ENCODE peak calls at places on chromosomes 12 and 14, in seven cellular contexts. W is fibroblast of lung, A is GM23248, E is SK-N-SH, B is IMR-90, P is HCT116, Z is PC-9. Y is an unnamed sample.

GRCh38 chr12:39499296-39499695 is 56.4 kb upstream of the KIF21A start:
- DNase-seq in W (no peak), A (no peak), E (no peak), B (no peak), P (no peak), Z (no peak), Y (no peak)

GRCh38 chr14:39219075-39219499 is 14.6 kb upstream of the MIA2 start:
- DNase-seq in W (no peak), A (peak; percentile 54), E (no peak), B (peak; percentile 2), P (peak; percentile 32), Z (peak; percentile 41), Y (no peak)

GRCh38 chr12:128798543-128799341 is 25.0 kb downstream of the SLC15A4 start:
- DNase-seq in W (no peak), A (no peak), E (no peak), B (no peak), P (no peak), Z (no peak), Y (no peak)

GRCh38 chr14:98446508-98446907 is 825.5 kb downstream of the BCL11B start:
- DNase-seq in W (no peak), A (no peak), E (no peak), B (no peak), P (no peak), Z (no peak), Y (no peak)

GRCh38 chr14:99821519-99822165 is 28.4 kb downstream of the EML1 start:
- DNase-seq in W (peak; percentile 79), A (peak; percentile 51), E (peak; percentile 41), B (peak; percentile 85), P (no peak), Z (peak; percentile 80), Y (peak; percentile 29)

GRCh38 chr12:97716356-97716755 is 253.8 kb downstream of the RMST start:
- DNase-seq in W (peak; percentile 8), A (no peak), E (peak; percentile 32), B (no peak), P (no peak), Z (no peak), Y (no peak)

GRCh38 chr12:99605-100004 is 33.0 kb downstream of the IQSEC3 start:
- DNase-seq in W (peak; percentile 21), A (peak; percentile 46), E (no peak), B (peak; percentile 50), P (no peak), Z (no peak), Y (no peak)

GRCh38 chr12:46005151-46005797 is 14.9 kb upstream of the SCAF11 start:
- DNase-seq in W (peak; percentile 55), A (peak; percentile 43), E (peak; percentile 14), B (peak; percentile 34), P (no peak), Z (no peak), Y (no peak)

GRCh38 chr14:102071283-102071998 is 15.4 kb downstream of the HSP90AA1 start:
- DNase-seq in W (peak; percentile 56), A (peak; percentile 57), E (no peak), B (peak; percentile 81), P (peak; percentile 94), Z (peak; percentile 100), Y (no peak)

GRCh38 chr14:103294091-103294490 is 39.9 kb upstream of the EIF5 start:
- DNase-seq in W (no peak), A (no peak), E (peak; percentile 12), B (no peak), P (no peak), Z (no peak), Y (no peak)

GRCh38 chr14:81435578-81436295 is 35.6 kb upstream of the STON2 start:
- DNase-seq in W (peak; percentile 23), A (peak; percentile 50), E (peak; percentile 85), B (peak; percentile 2), P (no peak), Z (peak; percentile 40), Y (no peak)
- H3K4me2 ChIP-seq in W (peak overlapping the region; percentile 81), A (no peak overlapping the region), E (peak overlapping the region; percentile 37), B (peak overlapping the region; percentile 81), P (peak overlapping the region; percentile 97), Z (peak overlapping the region; percentile 86), Y (no peak overlapping the region)

GRCh38 chr12:76195920-76196319 is 111.4 kb upstream of the NAP1L1 start:
- DNase-seq in W (no peak), A (no peak), E (no peak), B (no peak), P (no peak), Z (no peak), Y (no peak)

GRCh38 chr12:76198839-76199238 is 114.4 kb upstream of the NAP1L1 start:
- DNase-seq in W (no peak), A (no peak), E (no peak), B (no peak), P (no peak), Z (no peak), Y (no peak)

GRCh38 chr12:76194724-76195123 is 110.2 kb upstream of the NAP1L1 start:
- DNase-seq in W (no peak), A (no peak), E (no peak), B (no peak), P (no peak), Z (no peak), Y (no peak)

GRCh38 chr12:76199808-76200207 is 115.3 kb upstream of the NAP1L1 start:
- DNase-seq in W (peak; percentile 95), A (peak; percentile 30), E (no peak), B (peak; percentile 89), P (no peak), Z (no peak), Y (no peak)

GRCh38 chr12:76197283-76197682 is 112.8 kb upstream of the NAP1L1 start:
- DNase-seq in W (no peak), A (no peak), E (no peak), B (no peak), P (no peak), Z (no peak), Y (no peak)
- H2AFZ ChIP-seq in W (no peak overlapping the region), A (no peak overlapping the region), E (no peak overlapping the region), B (no peak overlapping the region), P (no peak overlapping the region), Z (peak overlapping the region; percentile 10), Y (no peak overlapping the region)

GRCh38 chr14:90814806-90815566 is 1.2 kb downstream of the TTC7B start:
- DNase-seq in W (no peak), A (no peak), E (no peak), B (no peak), P (no peak), Z (no peak), Y (no peak)
- H3K4me2 ChIP-seq in W (peak overlapping the region; percentile 96), A (peak overlapping the region; percentile 85), E (peak overlapping the region; percentile 98), B (peak overlapping the region; percentile 88), P (peak overlapping the region; percentile 96), Z (peak overlapping the region; percentile 36), Y (peak overlapping the region; percentile 59)

DNA sequence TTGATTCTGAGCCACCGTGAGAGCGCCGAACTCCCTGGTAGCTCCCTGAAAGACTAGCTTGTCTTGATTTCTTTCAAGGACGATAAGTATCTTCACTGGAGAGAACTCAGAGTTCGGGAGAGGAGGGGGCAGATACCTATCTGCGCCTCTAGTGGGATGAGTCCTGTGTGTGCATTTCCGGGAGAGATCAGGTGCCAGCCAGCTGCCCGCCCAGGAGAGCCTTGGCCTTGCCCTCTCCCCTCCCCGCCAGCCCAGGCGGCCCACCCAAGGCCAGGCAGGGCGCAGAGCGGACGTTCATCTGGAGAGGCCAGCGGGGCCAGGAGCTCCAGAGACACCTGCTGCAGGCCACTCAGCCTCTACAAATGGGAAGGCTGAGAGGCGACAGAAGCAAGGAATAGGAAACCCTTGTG is 1.0 kb downstream of the CD9 start:
- DNase-seq in W (no peak), A (no peak), E (peak; percentile 59), B (no peak), P (no peak), Z (peak; percentile 76), Y (no peak)
- H2AFZ ChIP-seq in W (no peak overlapping the region), A (peak overlapping the region; percentile 81), E (peak overlapping the region; percentile 91), B (peak overlapping the region; percentile 89), P (no peak overlapping the region), Z (peak overlapping the region; percentile 52), Y (no peak overlapping the region)

GRCh38 chr14:37436519-37436918 is 158.5 kb downstream of the FOXA1 start:
- DNase-seq in W (no peak), A (no peak), E (no peak), B (no peak), P (no peak), Z (no peak), Y (no peak)
- H3K4me2 ChIP-seq in W (no peak overlapping the region), A (no peak overlapping the region), E (no peak overlapping the region), B (no peak overlapping the region), P (no peak overlapping the region), Z (no peak overlapping the region), Y (no peak overlapping the region)

GRCh38 chr12:95554532-95555071 is 3.3 kb upstream of the USP44 start:
- DNase-seq in W (no peak), A (no peak), E (no peak), B (no peak), P (no peak), Z (no peak), Y (peak; percentile 69)
- H2AFZ ChIP-seq in W (no peak overlapping the region), A (no peak overlapping the region), E (no peak overlapping the region), B (no peak overlapping the region), P (peak overlapping the region; percentile 45), Z (no peak overlapping the region), Y (peak overlapping the region; percentile 31)

GRCh38 chr14:105150026-105150367 is 18.6 kb downstream of the JAG2 start:
- DNase-seq in W (no peak), A (no peak), E (no peak), B (no peak), P (no peak), Z (no peak), Y (no peak)

GRCh38 chr14:105151131-105151837 is 17.3 kb downstream of the JAG2 start:
- DNase-seq in W (no peak), A (no peak), E (no peak), B (no peak), P (no peak), Z (no peak), Y (no peak)

GRCh38 chr14:105149146-105149781 is 19.3 kb downstream of the JAG2 start:
- DNase-seq in W (no peak), A (no peak), E (no peak), B (no peak), P (no peak), Z (no peak), Y (no peak)

GRCh38 chr14:105151838-105152793 is 16.5 kb downstream of the JAG2 start:
- DNase-seq in W (no peak), A (no peak), E (no peak), B (no peak), P (no peak), Z (no peak), Y (no peak)

GRCh38 chr14:105150368-105151111 is 18.0 kb downstream of the JAG2 start:
- DNase-seq in W (no peak), A (no peak), E (no peak), B (no peak), P (no peak), Z (no peak), Y (no peak)
- H3K4me2 ChIP-seq in W (no peak overlapping the region), A (no peak overlapping the region), E (no peak overlapping the region), B (no peak overlapping the region), P (no peak overlapping the region), Z (no peak overlapping the region), Y (no peak overlapping the region)

Y was measured in DND-41.